ENCODE peak calls at places on chromosomes 5 and 9, in six cellular contexts. J is iPS-NIHi11, A is NCI-H2171 treated with DMSO at 0.1 percent for 48 hours, M is activated T-cell treated with anti-CD3 and anti-CD28 coated beads for 1 hour, D is ureter, F is GM13976. X is an unnamed sample.

GRCh38 chr9:136050706-136051567 is 44.2 kb downstream of the NACC2 start:
- DNase-seq in J (no peak), A (peak; percentile 82), M (no peak), D (peak; percentile 58), F (peak; percentile 40), X (no peak)

GRCh38 chr5:38453506-38453905 is 102.9 kb downstream of the LIFR start:
- DNase-seq in J (no peak), A (no peak), M (peak; percentile 10), D (no peak), F (peak; percentile 72), X (no peak)

GRCh38 chr5:55226027-55226933 is 835 bp downstream of the MCIDAS start:
- DNase-seq in J (peak; percentile 95), A (peak; percentile 94), M (no peak), D (peak; percentile 66), F (peak; percentile 82), X (peak; percentile 39)

GRCh38 chr5:15889001-15889400 is 290.6 kb downstream of the MARCHF11 start:
- DNase-seq in J (no peak), A (no peak), M (no peak), D (no peak), F (no peak), X (no peak)

GRCh38 chr9:130368631-130369103 is 76.1 kb upstream of the ASS1 start:
- DNase-seq in J (no peak), A (peak; percentile 49), M (no peak), D (no peak), F (no peak), X (no peak)

GRCh38 chr5:32254987-32255900 is 57.5 kb downstream of the MTMR12 start:
- DNase-seq in J (no peak), A (no peak), M (no peak), D (no peak), F (no peak), X (no peak)

GRCh38 chr5:15027764-15028163 is 156.2 kb upstream of the ANKH start:
- DNase-seq in J (no peak), A (no peak), M (no peak), D (no peak), F (no peak), X (no peak)

GRCh38 chr9:136305822-136306690 is 2.2 kb upstream of the CCDC187 start:
- DNase-seq in J (no peak), A (no peak), M (no peak), D (no peak), F (no peak), X (no peak)

GRCh38 chr5:2430606-2431005 is 320.9 kb downstream of the IRX2 start:
- DNase-seq in J (no peak), A (peak; percentile 66), M (no peak), D (no peak), F (no peak), X (no peak)

GRCh38 chr5:141753971-141754713 is 72.1 kb upstream of the ARAP3 start:
- DNase-seq in J (peak; percentile 83), A (peak; percentile 36), M (no peak), D (no peak), F (peak; percentile 73), X (no peak)

X was measured in DMS153.